ENCODE peak calls at places on chromosome 10, in eight cellular contexts. N is A549; M is testis; B is fibroblast of lung; F is CD8-positive, alpha-beta memory T cell; P is neural progenitor cell; T is mammary epithelial cell; H is tibial nerve. I is an unnamed sample. For H3K4me1, the result is how much of the 10 kb centered on the place peaks cover.

GRCh38 chr10:47261121-47261520 is 38.9 kb upstream of the GDF10 start:
- DNase-seq in M (no peak), B (no peak), N (no peak), F (peak), T (no peak), H (no peak), P (no peak), I (no peak)

GRCh38 chr10:13317474-13317873 is 17.6 kb upstream of the PHYH start:
- DNase-seq in H (no peak), P (no peak), M (no peak), N (no peak), F (no peak), B (no peak), T (no peak), I (no peak)

GRCh38 chr10:35545878-35546631 is 59.1 kb upstream of the GJD4 start:
- DNase-seq in F (no peak), M (no peak), T (peak), P (no peak), H (no peak), B (peak), N (peak), I (no peak)

GRCh38 chr10:80684217-80684616 is 146.5 kb downstream of the SH2D4B start:
- DNase-seq in F (peak), H (no peak), B (no peak), M (no peak), P (no peak), T (peak), N (peak), I (no peak)

GRCh38 chr10:107011113-107011512 is 153.4 kb downstream of the SORCS1 start:
- DNase-seq in P (peak), H (no peak), N (no peak), T (no peak), M (no peak), F (no peak), B (no peak), I (no peak)

GRCh38 chr10:20768849-20769248 is 128.3 kb downstream of the NEBL start:
- DNase-seq in H (no peak), B (peak), F (no peak), T (peak), N (no peak), M (no peak), P (peak), I (no peak)

GRCh38 chr10:62373995-62374861 is at the start of gene ZNF365:
- DNase-seq in N (peak), H (no peak), T (peak), F (peak), B (peak), P (peak), M (no peak), I (peak)

GRCh38 chr10:122459586-122460273 is 1.6 kb upstream of the HTRA1 start:
- DNase-seq in M (no peak), H (no peak), P (no peak), T (no peak), B (peak), F (no peak), N (no peak), I (peak)

GRCh38 chr10:49601857-49602256 is 8.3 kb upstream of the SLC18A3 start:
- DNase-seq in N (no peak), M (no peak), B (peak), H (no peak), F (no peak), P (no peak), T (peak), I (peak)

GRCh38 chr10:74282151-74282852 is 131.3 kb downstream of the ADK start:
- DNase-seq in B (peak), T (no peak), M (no peak), F (no peak), P (no peak), N (no peak), H (no peak), I (no peak)

GRCh38 chr10:84329094-84329611 is 764 bp downstream of the CCSER2 start:
- DNase-seq in P (peak), N (peak), T (peak), M (peak), H (no peak), F (peak), B (peak), I (peak)

GRCh38 chr10:48762104-48763042 is 77.7 kb downstream of the WDFY4 start:
- DNase-seq in P (no peak), F (no peak), H (no peak), T (no peak), N (no peak), M (no peak), B (no peak), I (no peak)

GRCh38 chr10:116408716-116409115 is 18.9 kb upstream of the PNLIPRP3 start:
- DNase-seq in N (no peak), P (peak), B (no peak), H (no peak), F (no peak), M (no peak), T (no peak), I (no peak)

GRCh38 chr10:5095687-5096086 is 1.5 kb downstream of the AKR1C3 start:
- DNase-seq in N (peak), P (no peak), H (no peak), M (no peak), T (no peak), F (no peak), B (no peak), I (peak)

GRCh38 chr10:64463406-64463805 is 942.2 kb downstream of the REEP3 start:
- DNase-seq in H (no peak), N (no peak), F (no peak), P (no peak), B (no peak), M (no peak), T (no peak), I (no peak)

GRCh38 chr10:71581376-71581775 is 138.2 kb downstream of the C10orf105 start:
- DNase-seq in B (no peak), P (no peak), N (no peak), F (no peak), M (no peak), T (no peak), H (no peak), I (peak)

GRCh38 chr10:68598978-68599753 is 39.0 kb downstream of the TET1 start:
- DNase-seq in P (peak), F (no peak), M (peak), B (peak), T (peak), N (no peak), H (no peak), I (no peak)

GRCh38 chr10:30183076-30183402 is 123.7 kb upstream of the JCAD start:
- DNase-seq in M (no peak), B (no peak), P (no peak), F (no peak), N (no peak), T (no peak), H (no peak), I (no peak)

GRCh38 chr10:61837748-61838055 is 63.8 kb upstream of the ARID5B start:
- DNase-seq in H (no peak), P (no peak), B (peak), F (no peak), T (no peak), N (peak), M (no peak), I (no peak)

GRCh38 chr10:50855461-50855860 is 30.0 kb downstream of the A1CF start:
- DNase-seq in T (no peak), N (no peak), H (no peak), F (no peak), B (no peak), P (no peak), M (no peak), I (no peak)

GRCh38 chr10:8830064-8830463 is 775.6 kb downstream of the GATA3 start:
- DNase-seq in P (no peak), M (no peak), F (no peak), T (no peak), B (no peak), H (no peak), N (no peak), I (no peak)

GRCh38 chr10:91163269-91163708 is 57.2 kb upstream of the PCGF5 start:
- DNase-seq in B (peak), F (peak), P (peak), N (peak), T (peak), M (peak), H (peak), I (peak)

GRCh38 chr10:19966751-19967150 is 150.5 kb downstream of the PLXDC2 start:
- DNase-seq in M (no peak), N (no peak), F (no peak), B (peak), P (peak), T (no peak), H (no peak), I (no peak)

GRCh38 chr10:13917791-13918190 is 331.0 kb downstream of the PRPF18 start:
- DNase-seq in B (no peak), F (no peak), T (no peak), H (no peak), M (no peak), N (no peak), P (no peak), I (no peak)

GRCh38 chr10:27742926-27743735 is 2.5 kb downstream of the MKX start:
- DNase-seq in N (peak), F (peak), H (no peak), B (peak), M (peak), P (peak), T (peak), I (peak)

GRCh38 chr10:43055217-43055616 is 21.7 kb upstream of the RET start:
- DNase-seq in F (no peak), M (no peak), B (no peak), P (no peak), T (no peak), N (no peak), H (no peak), I (no peak)

GRCh38 chr10:74081192-74081803 is 69.3 kb downstream of the AP3M1 start:
- DNase-seq in N (peak), M (peak), B (peak), F (peak), H (no peak), P (peak), T (peak), I (peak)

GRCh38 chr10:60905580-60905979 is 38.4 kb downstream of the RHOBTB1 start:
- DNase-seq in H (no peak), N (no peak), M (peak), P (no peak), B (peak), F (no peak), T (no peak), I (peak)

GRCh38 chr10:131159771-131160170 is 151.8 kb downstream of the TCERG1L start:
- DNase-seq in P (no peak), F (no peak), H (no peak), N (no peak), M (no peak), B (no peak), T (no peak), I (peak)

GRCh38 chr10:115996031-115996430 is 277.0 kb downstream of the GFRA1 start:
- DNase-seq in N (no peak), T (no peak), F (no peak), M (no peak), H (no peak), B (no peak), P (no peak), I (no peak)

GRCh38 chr10:70479626-70480253 is 1.2 kb downstream of the PALD1 start:
- DNase-seq in H (no peak), F (no peak), T (no peak), B (no peak), N (no peak), P (no peak), M (no peak), I (peak)

GRCh38 chr10:70324951-70325781 is 41.4 kb upstream of the NPFFR1 start:
- DNase-seq in T (no peak), F (no peak), H (no peak), P (no peak), B (no peak), N (no peak), M (no peak), I (no peak)

GRCh38 chr10:13834581-13835286 is 248.0 kb downstream of the PRPF18 start:
- DNase-seq in B (peak), N (no peak), F (no peak), T (no peak), P (peak), H (no peak), M (peak), I (no peak)

GRCh38 chr10:3729397-3729796 is 55.6 kb downstream of the KLF6 start:
- DNase-seq in B (peak), T (peak), N (no peak), F (no peak), M (no peak), P (no peak), H (no peak), I (no peak)

GRCh38 chr10:89837173-89838001 is 136.0 kb downstream of the KIF20B start:
- DNase-seq in P (no peak), M (peak), B (peak), T (no peak), F (peak), H (peak), N (no peak), I (peak)

GRCh38 chr10:110083884-110084283 is 76.1 kb downstream of the ADD3 start:
- DNase-seq in F (no peak), P (no peak), N (peak), M (no peak), T (peak), H (no peak), B (peak), I (peak)
- H3K27ac ChIP-seq in F (peak), P (peak), N (no peak), M (no peak), T (no peak), H (peak), B (no peak), I (peak)

GRCh38 chr10:129942936-129943724 is 20.9 kb downstream of the EBF3 start:
- DNase-seq in F (no peak), P (no peak), H (no peak), M (no peak), T (no peak), N (no peak), B (no peak), I (peak)

GRCh38 chr10:129945031-129945430 is 19.0 kb downstream of the EBF3 start:
- DNase-seq in P (no peak), T (no peak), N (no peak), B (no peak), M (no peak), H (no peak), F (no peak), I (peak)

GRCh38 chr10:129945941-129946760 is 17.9 kb downstream of the EBF3 start:
- DNase-seq in M (no peak), F (no peak), P (no peak), B (no peak), N (no peak), T (no peak), H (peak), I (peak)

GRCh38 chr10:129949411-129950335 is 14.4 kb downstream of the EBF3 start:
- DNase-seq in N (no peak), P (peak), H (peak), T (no peak), B (no peak), F (no peak), M (no peak), I (peak)

DNA sequence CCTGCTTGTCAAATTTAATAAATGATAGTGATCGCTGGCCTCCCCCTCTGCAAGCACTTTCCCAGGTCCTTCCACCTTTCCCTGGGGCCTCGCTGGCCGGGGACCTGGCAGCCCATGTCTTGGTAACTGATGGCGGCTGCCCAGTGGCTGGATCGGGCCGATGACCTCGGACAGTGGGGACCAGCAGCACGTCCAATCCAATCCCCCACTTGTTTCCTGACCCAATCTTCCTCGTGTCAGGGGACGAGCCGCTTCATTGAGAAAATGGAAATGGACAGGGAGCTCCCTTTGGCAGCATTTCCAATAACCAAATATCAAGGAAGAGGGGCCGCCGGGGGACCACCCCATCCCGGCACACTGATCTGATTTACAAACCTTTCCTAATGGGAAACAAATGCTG is 17.2 kb downstream of the EBF3 start:
- DNase-seq in T (no peak), P (no peak), H (peak), B (no peak), F (no peak), M (no peak), N (no peak), I (peak)
- H3K4me1 ChIP-seq in T (under half), P (under half), H (under half), B (under half), F (under half), M (under half), N (under half), I (half or more)

DNA sequence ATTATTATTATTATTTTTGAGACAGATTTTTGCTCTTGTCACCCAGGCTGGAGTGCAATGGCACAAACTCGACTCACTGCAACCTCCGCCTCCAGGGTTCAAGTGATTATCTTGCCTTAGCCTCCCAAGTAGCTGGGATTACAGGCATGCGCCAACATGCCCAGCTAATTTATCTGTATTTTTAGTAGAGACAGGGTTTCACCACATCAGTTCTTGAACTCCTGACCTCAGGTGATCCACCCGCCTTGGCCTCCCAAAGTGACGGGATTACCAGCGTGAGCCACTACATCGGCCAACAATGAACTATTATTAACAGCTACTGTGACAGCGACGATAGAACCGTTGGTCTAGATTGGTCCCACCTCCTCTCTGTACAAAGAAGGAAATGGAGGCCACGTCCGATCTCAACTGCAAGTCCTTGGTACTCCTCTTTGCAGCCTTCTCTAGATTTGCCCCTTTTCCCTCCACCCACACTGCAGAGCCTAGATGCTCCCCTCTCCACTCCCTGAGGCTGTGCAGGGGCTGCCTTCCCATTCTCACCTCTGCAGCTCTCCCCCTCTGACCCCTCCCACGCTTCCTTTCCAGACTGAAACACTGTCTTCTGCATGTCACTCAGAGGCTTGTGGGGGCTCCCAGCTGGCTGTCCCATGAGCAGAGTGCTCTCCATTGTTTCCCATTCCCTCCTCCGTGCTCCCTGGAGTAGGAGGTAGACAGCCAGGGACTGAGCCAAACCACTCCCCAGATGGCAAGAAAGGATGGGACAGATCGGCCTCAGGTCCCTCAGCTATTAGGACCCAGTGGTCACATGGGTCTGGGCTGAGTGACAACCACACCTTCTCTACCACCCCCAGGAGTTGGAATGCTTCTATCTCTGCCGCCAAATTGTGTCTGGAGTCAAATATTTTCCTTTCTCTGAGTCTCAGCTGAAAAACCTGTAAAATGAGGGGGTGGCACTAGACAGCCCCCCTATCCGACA is 2.3 kb downstream of the LOXL4 start:
- DNase-seq in H (no peak), B (no peak), P (no peak), M (peak), N (no peak), T (no peak), F (no peak), I (no peak)
- H3K27ac ChIP-seq in H (peak), B (no peak), P (no peak), M (no peak), N (no peak), T (no peak), F (no peak), I (no peak)

GRCh38 chr10:79144341-79145173 is 75.8 kb downstream of the ZMIZ1 start:
- DNase-seq in F (no peak), P (no peak), T (peak), B (peak), M (no peak), H (no peak), N (no peak), I (no peak)
- H3K4me1 ChIP-seq in F (half or more), P (under half), T (under half), B (half or more), M (under half), H (half or more), N (half or more), I (half or more)

DNA sequence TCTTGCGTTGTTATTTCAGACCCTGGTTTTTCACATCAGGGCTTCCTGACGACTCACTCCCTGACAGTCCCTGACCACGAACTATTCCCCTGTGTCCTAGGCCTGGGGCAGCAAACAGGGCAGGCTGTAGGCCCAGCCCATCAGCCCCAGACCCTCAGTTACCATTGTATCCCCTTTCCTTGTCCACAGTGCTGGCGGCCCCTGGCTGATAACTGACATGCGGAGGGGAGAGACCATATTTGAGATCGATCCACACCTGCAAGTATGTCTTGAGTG is 50.5 kb upstream of the TRIM8 start:
- DNase-seq in N (no peak), M (no peak), H (no peak), F (no peak), B (no peak), T (no peak), P (no peak), I (no peak)
- H3K27ac ChIP-seq in N (no peak), M (no peak), H (peak), F (no peak), B (no peak), T (no peak), P (no peak), I (no peak)

DNA sequence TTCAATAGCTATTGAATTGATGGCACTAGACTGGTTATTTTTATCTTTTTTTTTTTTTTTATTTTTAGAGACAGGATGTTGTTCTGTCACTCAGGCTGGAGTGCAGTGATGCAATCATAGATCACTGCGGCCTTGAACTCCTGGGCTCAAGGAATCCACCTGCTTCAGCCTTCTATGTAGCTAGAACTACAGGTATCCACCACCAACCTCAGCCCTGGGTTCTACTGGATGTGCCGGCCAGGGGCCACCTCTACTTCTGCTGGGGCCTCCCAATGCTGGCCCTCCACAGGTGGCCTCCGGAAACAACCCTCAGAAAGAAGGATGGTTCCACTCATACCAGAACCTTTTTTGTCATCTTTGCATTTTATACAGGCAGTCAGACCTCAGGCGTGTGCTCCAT is 109.8 kb downstream of the SPAG6 start:
- DNase-seq in M (no peak), P (no peak), T (no peak), B (no peak), F (no peak), N (no peak), H (no peak), I (no peak)
- H3K4me1 ChIP-seq in M (under half), P (under half), T (under half), B (under half), F (under half), N (under half), H (under half), I (under half)